ENCODE peak calls at places on chromosomes 5 and 9, in five cellular contexts. One of them, this sample, is unnamed.

GRCh38 chr5:174665347-174665746 is 59.0 kb upstream of the MSX2 start:
- DNase-seq in mucosa of descending colon: no peak
- DNase-seq in endothelial cell: no peak
- DNase-seq in IMR-90: no peak
- DNase-seq in lung: no peak
- DNase-seq in this sample: no peak

GRCh38 chr5:119279093-119279492 is 76.7 kb upstream of the TNFAIP8 start:
- DNase-seq in mucosa of descending colon: no peak
- DNase-seq in IMR-90: no peak
- DNase-seq in endothelial cell: no peak
- DNase-seq in lung: no peak
- DNase-seq in this sample: no peak

GRCh38 chr5:54704825-54705224 is 187.3 kb downstream of the SNX18 start:
- DNase-seq in lung: no peak
- DNase-seq in mucosa of descending colon: no peak
- DNase-seq in IMR-90: no peak
- DNase-seq in endothelial cell: no peak
- DNase-seq in this sample: no peak

GRCh38 chr5:177604116-177604521 is 4.2 kb downstream of the B4GALT7 start:
- DNase-seq in mucosa of descending colon: peak
- DNase-seq in IMR-90: no peak
- DNase-seq in endothelial cell: no peak
- DNase-seq in lung: no peak
- DNase-seq in this sample: no peak

GRCh38 chr9:123437201-123437600 is 81.2 kb downstream of the CRB2 start:
- DNase-seq in lung: no peak
- DNase-seq in endothelial cell: no peak
- DNase-seq in IMR-90: no peak
- DNase-seq in mucosa of descending colon: no peak
- DNase-seq in this sample: no peak

GRCh38 chr9:85013703-85014102 is 344.2 kb downstream of the NTRK2 start:
- DNase-seq in lung: no peak
- DNase-seq in IMR-90: no peak
- DNase-seq in endothelial cell: no peak
- DNase-seq in mucosa of descending colon: no peak
- DNase-seq in this sample: no peak

GRCh38 chr5:76691470-76692273 is 24.3 kb upstream of the F2R start:
- DNase-seq in mucosa of descending colon: no peak
- DNase-seq in IMR-90: peak
- DNase-seq in lung: no peak
- DNase-seq in endothelial cell: peak
- DNase-seq in this sample: no peak

GRCh38 chr5:38871790-38872551 is 26.2 kb downstream of the OSMR start:
- DNase-seq in mucosa of descending colon: no peak
- DNase-seq in IMR-90: peak
- DNase-seq in lung: no peak
- DNase-seq in endothelial cell: no peak
- DNase-seq in this sample: no peak

GRCh38 chr5:38387161-38387560 is 128.8 kb downstream of the EGFLAM start:
- DNase-seq in lung: no peak
- DNase-seq in mucosa of descending colon: no peak
- DNase-seq in endothelial cell: no peak
- DNase-seq in IMR-90: no peak
- DNase-seq in this sample: no peak

GRCh38 chr9:118961857-118962256 is 407.4 kb downstream of the BRINP1 start:
- DNase-seq in endothelial cell: no peak
- DNase-seq in IMR-90: peak
- DNase-seq in lung: no peak
- DNase-seq in mucosa of descending colon: no peak
- DNase-seq in this sample: no peak

GRCh38 chr5:134968055-134968454 is 348 bp downstream of the CATSPER3 start:
- DNase-seq in IMR-90: no peak
- DNase-seq in endothelial cell: no peak
- DNase-seq in lung: no peak
- DNase-seq in mucosa of descending colon: no peak
- DNase-seq in this sample: no peak

GRCh38 chr5:15538516-15538915 is 38.5 kb downstream of the FBXL7 start:
- DNase-seq in endothelial cell: no peak
- DNase-seq in mucosa of descending colon: no peak
- DNase-seq in lung: no peak
- DNase-seq in IMR-90: no peak
- DNase-seq in this sample: no peak

GRCh38 chr9:135561391-135562234 is at the start of gene PAEP:
- DNase-seq in IMR-90: no peak
- DNase-seq in endothelial cell: no peak
- DNase-seq in lung: no peak
- DNase-seq in mucosa of descending colon: no peak
- DNase-seq in this sample: no peak

GRCh38 chr5:31854625-31855526 is 215.9 kb downstream of the PDZD2 start:
- DNase-seq in lung: peak
- DNase-seq in mucosa of descending colon: peak
- DNase-seq in endothelial cell: peak
- DNase-seq in IMR-90: no peak
- DNase-seq in this sample: no peak

GRCh38 chr5:168085321-168086040 is 206.0 kb upstream of the WWC1 start:
- DNase-seq in endothelial cell: no peak
- DNase-seq in mucosa of descending colon: no peak
- DNase-seq in IMR-90: no peak
- DNase-seq in lung: no peak
- DNase-seq in this sample: no peak

GRCh38 chr5:27316283-27316675 is 277.9 kb upstream of the CDH9 start:
- DNase-seq in endothelial cell: no peak
- DNase-seq in lung: no peak
- DNase-seq in mucosa of descending colon: no peak
- DNase-seq in IMR-90: peak
- DNase-seq in this sample: no peak

GRCh38 chr5:38291355-38291754 is 33.0 kb downstream of the EGFLAM start:
- DNase-seq in IMR-90: no peak
- DNase-seq in endothelial cell: no peak
- DNase-seq in lung: no peak
- DNase-seq in mucosa of descending colon: no peak
- DNase-seq in this sample: no peak

GRCh38 chr9:124190761-124191160 is 67.0 kb upstream of the NEK6 start:
- DNase-seq in lung: no peak
- DNase-seq in endothelial cell: no peak
- DNase-seq in IMR-90: no peak
- DNase-seq in mucosa of descending colon: no peak
- DNase-seq in this sample: no peak

GRCh38 chr9:129487658-129488483 is 133.0 kb downstream of the C9orf50 start:
- DNase-seq in endothelial cell: no peak
- DNase-seq in mucosa of descending colon: peak
- DNase-seq in IMR-90: peak
- DNase-seq in lung: peak
- DNase-seq in this sample: no peak

GRCh38 chr5:91430949-91431348 is 47.8 kb upstream of the ARRDC3 start:
- DNase-seq in IMR-90: no peak
- DNase-seq in lung: no peak
- DNase-seq in endothelial cell: no peak
- DNase-seq in mucosa of descending colon: no peak
- DNase-seq in this sample: no peak

GRCh38 chr5:143025376-143025775 is 255.2 kb downstream of the ARHGAP26 start:
- DNase-seq in endothelial cell: no peak
- DNase-seq in IMR-90: no peak
- DNase-seq in lung: no peak
- DNase-seq in mucosa of descending colon: no peak
- DNase-seq in this sample: no peak

GRCh38 chr9:3012843-3013242 is 168.9 kb upstream of the PUM3 start:
- DNase-seq in IMR-90: no peak
- DNase-seq in mucosa of descending colon: no peak
- DNase-seq in endothelial cell: no peak
- DNase-seq in lung: no peak
- DNase-seq in this sample: no peak

GRCh38 chr5:171122372-171122771 is 186.7 kb upstream of the TLX3 start:
- DNase-seq in endothelial cell: no peak
- DNase-seq in lung: no peak
- DNase-seq in mucosa of descending colon: no peak
- DNase-seq in IMR-90: no peak
- DNase-seq in this sample: no peak

GRCh38 chr9:14692536-14692917 is 705 bp downstream of the ZDHHC21 start:
- DNase-seq in IMR-90: no peak
- DNase-seq in endothelial cell: no peak
- DNase-seq in lung: no peak
- DNase-seq in mucosa of descending colon: no peak
- DNase-seq in this sample: no peak

GRCh38 chr9:95819636-95820035 is 55.9 kb upstream of the ERCC6L2 start:
- DNase-seq in endothelial cell: peak
- DNase-seq in lung: no peak
- DNase-seq in mucosa of descending colon: no peak
- DNase-seq in IMR-90: no peak
- DNase-seq in this sample: no peak
- TF ChIP-seq CTCF in endothelial cell: no peak
- TF ChIP-seq CTCF in lung: no peak
- TF ChIP-seq CTCF in mucosa of descending colon: no peak
- TF ChIP-seq CTCF in IMR-90: no peak
- TF ChIP-seq CTCF in this sample: no peak

DNA sequence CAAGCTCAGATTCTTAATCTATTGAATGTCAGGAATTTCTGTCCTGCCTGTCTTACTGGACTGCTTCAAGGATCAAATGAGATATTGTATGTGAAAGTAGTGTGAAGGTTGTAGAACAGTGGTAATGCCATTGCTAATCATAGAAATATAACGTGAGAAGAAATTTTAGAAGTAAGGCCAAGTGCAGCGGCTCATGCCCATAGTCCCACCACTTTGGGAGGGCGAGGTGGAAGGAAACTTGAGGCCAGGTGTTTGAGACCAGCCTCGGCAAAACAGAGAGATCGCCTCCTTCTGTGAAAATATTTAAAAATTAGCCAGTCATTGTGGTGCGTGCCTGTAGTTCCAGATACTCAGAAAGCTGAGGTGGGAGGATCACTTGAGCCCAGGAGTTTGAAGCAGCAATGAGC is 5.1 kb upstream of the HSPA5 start:
- DNase-seq in mucosa of descending colon: no peak
- DNase-seq in endothelial cell: no peak
- DNase-seq in IMR-90: no peak
- DNase-seq in lung: no peak
- DNase-seq in this sample: no peak
- TF ChIP-seq CTCF in mucosa of descending colon: no peak
- TF ChIP-seq CTCF in endothelial cell: no peak
- TF ChIP-seq CTCF in IMR-90: no peak
- TF ChIP-seq CTCF in lung: no peak
- TF ChIP-seq CTCF in this sample: no peak

GRCh38 chr9:15824310-15824709 is 271.5 kb downstream of the CCDC171 start:
- DNase-seq in IMR-90: peak
- DNase-seq in lung: no peak
- DNase-seq in endothelial cell: peak
- DNase-seq in mucosa of descending colon: no peak
- DNase-seq in this sample: no peak
- TF ChIP-seq CTCF in IMR-90: no peak
- TF ChIP-seq CTCF in lung: no peak
- TF ChIP-seq CTCF in endothelial cell: no peak
- TF ChIP-seq CTCF in mucosa of descending colon: no peak
- TF ChIP-seq CTCF in this sample: no peak

DNA sequence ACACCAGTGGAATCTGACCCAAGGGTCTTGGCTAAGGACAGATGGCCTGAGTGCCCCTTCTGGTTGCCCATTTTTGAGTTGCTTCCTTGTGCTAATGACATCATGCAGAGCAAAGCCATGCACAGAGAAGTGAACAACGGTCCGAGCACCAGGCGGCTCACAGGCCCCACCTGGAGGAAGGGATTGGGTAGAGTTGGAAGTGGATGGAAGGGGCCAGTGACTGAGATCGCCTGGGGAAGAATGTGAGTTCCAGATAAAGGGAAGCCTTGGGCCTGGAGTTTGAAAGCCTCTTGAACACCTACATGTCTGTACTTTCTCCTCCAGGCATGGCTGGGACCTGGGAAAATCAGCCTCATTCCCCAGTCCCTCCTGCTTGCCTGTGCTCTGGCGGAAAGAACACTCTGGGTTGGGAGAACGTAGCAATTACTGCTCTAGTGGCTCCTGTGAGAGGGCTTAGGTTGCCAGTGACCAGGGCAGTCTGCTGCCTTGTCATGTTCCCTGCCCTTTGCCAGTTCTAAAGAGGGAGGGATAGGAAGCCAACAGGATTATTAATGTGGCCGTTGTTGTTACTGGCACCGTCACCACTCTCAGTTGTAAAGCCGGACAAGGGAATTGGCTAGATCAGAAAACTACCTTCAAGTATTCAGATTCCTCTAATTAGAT is 62.5 kb upstream of the PTPN3 start:
- DNase-seq in lung: no peak
- DNase-seq in IMR-90: no peak
- DNase-seq in endothelial cell: peak
- DNase-seq in mucosa of descending colon: no peak
- DNase-seq in this sample: no peak
- TF ChIP-seq CTCF in lung: no peak
- TF ChIP-seq CTCF in IMR-90: no peak
- TF ChIP-seq CTCF in endothelial cell: no peak
- TF ChIP-seq CTCF in mucosa of descending colon: no peak
- TF ChIP-seq CTCF in this sample: no peak

GRCh38 chr9:138066049-138066448 is 188.5 kb downstream of the CACNA1B start:
- DNase-seq in IMR-90: no peak
- DNase-seq in endothelial cell: no peak
- DNase-seq in lung: no peak
- DNase-seq in mucosa of descending colon: no peak
- DNase-seq in this sample: no peak
- TF ChIP-seq CTCF in IMR-90: no peak
- TF ChIP-seq CTCF in endothelial cell: no peak
- TF ChIP-seq CTCF in lung: no peak
- TF ChIP-seq CTCF in mucosa of descending colon: no peak
- TF ChIP-seq CTCF in this sample: no peak